ENCODE peak calls at places on chromosome 16, in eight cellular contexts. V is C1 segment of cervical spinal cord, R is occipital lobe, G is astrocyte of the cerebellum, Q is cardiac muscle cell, D is fibroblast of the conjunctiva, M is sigmoid colon, Y is cerebellar nuclear complex. B is an unnamed sample.

GRCh38 chr16:2085669-2086068 is 37.9 kb downstream of the TSC2 start:
- DNase-seq in R (no peak), G (no peak), Q (no peak), Y (no peak), V (no peak), D (no peak), M (no peak), B (no peak)

GRCh38 chr16:85113168-85113733 is 979 bp upstream of the CIBAR2 start:
- DNase-seq in Y (no peak), G (no peak), D (no peak), Q (no peak), V (no peak), M (no peak), R (no peak), B (no peak)

GRCh38 chr16:78987676-78988075 is 612.9 kb downstream of the MAF start:
- DNase-seq in Y (no peak), G (no peak), V (no peak), M (no peak), Q (no peak), D (no peak), R (no peak), B (no peak)

GRCh38 chr16:59886021-59886420 is 1151.9 kb upstream of the GOT2 start:
- DNase-seq in Y (no peak), Q (no peak), V (no peak), D (peak; percentile 79), M (peak; percentile 73), R (peak; percentile 32), G (peak; percentile 91), B (peak; percentile 50)

GRCh38 chr16:1175566-1176279 is 22.8 kb downstream of the CACNA1H start:
- DNase-seq in D (no peak), Q (no peak), G (no peak), R (no peak), V (no peak), Y (no peak), M (no peak), B (no peak)

GRCh38 chr16:67186550-67186950 is 2.8 kb upstream of the MATCAP1 start:
- DNase-seq in Q (no peak), Y (no peak), R (no peak), D (no peak), V (no peak), M (no peak), G (no peak), B (no peak)

GRCh38 chr16:75267631-75268264 is 16.3 kb upstream of the BCAR1 start:
- DNase-seq in R (peak; percentile 43), D (no peak), Y (no peak), M (peak; percentile 82), Q (peak; percentile 90), G (no peak), V (no peak), B (no peak)

GRCh38 chr16:24610421-24610765 is 71.0 kb downstream of the RBBP6 start:
- DNase-seq in Q (peak; percentile 44), M (no peak), D (no peak), G (peak; percentile 0), R (peak; percentile 49), V (peak; percentile 52), Y (no peak), B (no peak)

GRCh38 chr16:2742323-2743006 is 10.0 kb upstream of the SRRM2 start:
- DNase-seq in V (no peak), R (no peak), M (peak; percentile 53), D (no peak), G (no peak), Y (no peak), Q (no peak), B (no peak)

GRCh38 chr16:69476920-69477418 is 52.5 kb downstream of the CYB5B start:
- DNase-seq in R (no peak), M (no peak), Q (no peak), G (peak; percentile 23), D (peak; percentile 36), Y (no peak), V (no peak), B (no peak)

GRCh38 chr16:19718624-19718965 is 524 bp downstream of the IQCK start:
- DNase-seq in Y (no peak), G (no peak), V (no peak), M (no peak), D (no peak), R (no peak), Q (no peak), B (no peak)

GRCh38 chr16:68834550-68834949 is 8.8 kb upstream of the TANGO6 start:
- DNase-seq in V (no peak), G (no peak), Q (no peak), R (no peak), Y (no peak), M (no peak), D (no peak), B (no peak)

GRCh38 chr16:27103954-27104353 is 37.2 kb downstream of the C16orf82 start:
- DNase-seq in G (no peak), M (no peak), V (no peak), R (no peak), D (no peak), Q (no peak), Y (no peak), B (no peak)

GRCh38 chr16:60091076-60091475 is 1357.0 kb upstream of the GOT2 start:
- DNase-seq in R (no peak), Q (no peak), D (no peak), M (no peak), Y (no peak), V (no peak), G (no peak), B (no peak)

GRCh38 chr16:82008957-82009592 is 2.2 kb downstream of the SDR42E1 start:
- DNase-seq in Q (no peak), Y (no peak), R (no peak), M (no peak), D (no peak), G (no peak), V (no peak), B (no peak)

GRCh38 chr16:54801445-54801844 is 129.2 kb upstream of the IRX5 start:
- DNase-seq in M (no peak), G (no peak), R (no peak), V (no peak), D (no peak), Y (no peak), Q (no peak), B (no peak)

GRCh38 chr16:10231563-10231962 is 49.3 kb upstream of the GRIN2A start:
- DNase-seq in Q (no peak), V (no peak), R (no peak), Y (no peak), M (no peak), G (no peak), D (no peak), B (no peak)